ENCODE peak calls at places on chromosome 16, in five cellular contexts. I is activated B cell treated with CpG ODN at 0.5 μM for 24 hours, K is non-pigmented ciliary epithelial cell, U is WERI-Rb-1, Z is HT1080. A is an unnamed sample.

GRCh38 chr16:67719778-67720144 is 645 bp upstream of the GFOD2 start:
- DNase-seq in I (no peak), K (peak), U (peak), Z (peak), A (no peak)

GRCh38 chr16:67432491-67432890 is 1.6 kb downstream of the HSD11B2 start:
- DNase-seq in I (no peak), K (no peak), U (peak), Z (no peak), A (no peak)

GRCh38 chr16:72400257-72401078 is 228.5 kb upstream of the PMFBP1 start:
- DNase-seq in I (no peak), K (peak), U (peak), Z (peak), A (peak)

GRCh38 chr16:90008708-90009145 is 10.5 kb downstream of the DBNDD1 start:
- DNase-seq in I (peak), K (no peak), U (no peak), Z (peak), A (peak)

GRCh38 chr16:70715860-70716357 is 30.1 kb upstream of the MTSS2 start:
- DNase-seq in I (no peak), K (no peak), U (no peak), Z (no peak), A (no peak)

GRCh38 chr16:79601978-79602609 is 1.6 kb upstream of the MAF start:
- DNase-seq in I (peak), K (peak), U (peak), Z (peak), A (peak)

GRCh38 chr16:59179446-59180082 is 445.4 kb upstream of the GOT2 start:
- DNase-seq in I (no peak), K (no peak), U (no peak), Z (no peak), A (no peak)

GRCh38 chr16:56930516-56931252 is 1.3 kb upstream of the HERPUD1 start:
- DNase-seq in I (no peak), K (no peak), U (peak), Z (no peak), A (no peak)

GRCh38 chr16:75195811-75196790 is 10.9 kb downstream of the CTRB2 start:
- DNase-seq in I (no peak), K (no peak), U (peak), Z (no peak), A (no peak)

GRCh38 chr16:1772908-1773702 is at the start of gene MRPS34:
- DNase-seq in I (peak), K (no peak), U (peak), Z (peak), A (peak)

GRCh38 chr16:84795338-84796053 is 24.3 kb upstream of the CRISPLD2 start:
- DNase-seq in I (no peak), K (peak), U (no peak), Z (peak), A (no peak)

GRCh38 chr16:3029499-3030127 is 5.8 kb downstream of the THOC6 start:
- DNase-seq in I (no peak), K (no peak), U (no peak), Z (no peak), A (no peak)

GRCh38 chr16:67516296-67517177 is 12.1 kb upstream of the RIPOR1 start:
- DNase-seq in I (no peak), K (no peak), U (no peak), Z (peak), A (no peak)

GRCh38 chr16:47460755-47461597 is at the start of the genes ITFG1 and PHKB:
- DNase-seq in I (peak), K (peak), U (peak), Z (peak), A (peak)

GRCh38 chr16:80620656-80621605 is 80.1 kb downstream of the DYNLRB2 start:
- DNase-seq in I (no peak), K (no peak), U (no peak), Z (no peak), A (no peak)

GRCh38 chr16:12096162-12096781 is 119.7 kb downstream of the SNX29 start:
- DNase-seq in I (no peak), K (no peak), U (no peak), Z (no peak), A (no peak)

GRCh38 chr16:85528528-85529387 is 84.4 kb upstream of the GSE1 start:
- DNase-seq in I (no peak), K (no peak), U (peak), Z (no peak), A (peak)

GRCh38 chr16:8678068-8678927 is 3.9 kb downstream of the ABAT start:
- DNase-seq in I (no peak), K (peak), U (no peak), Z (peak), A (no peak)

GRCh38 chr16:87982491-87983415 is 31.5 kb downstream of the BANP start:
- DNase-seq in I (no peak), K (no peak), U (no peak), Z (no peak), A (no peak)

GRCh38 chr16:14407786-14408399 is 222.2 kb downstream of the PARN start:
- DNase-seq in I (no peak), K (no peak), U (no peak), Z (no peak), A (no peak)

GRCh38 chr16:87223656-87224248 is 93.4 kb downstream of the C16orf95 start:
- DNase-seq in I (no peak), K (no peak), U (no peak), Z (no peak), A (no peak)

GRCh38 chr16:58584831-58585505 is 44.7 kb downstream of the CNOT1 start:
- DNase-seq in I (no peak), K (no peak), U (no peak), Z (no peak), A (no peak)

GRCh38 chr16:71767060-71767900 is 41.4 kb downstream of the AP1G1 start:
- DNase-seq in I (no peak), K (no peak), U (no peak), Z (no peak), A (no peak)

GRCh38 chr16:53094013-53094630 is 39.3 kb downstream of the CHD9 start:
- DNase-seq in I (peak), K (no peak), U (no peak), Z (peak), A (peak)

GRCh38 chr16:68800257-68800875 is 43.0 kb upstream of the TANGO6 start:
- DNase-seq in I (peak), K (peak), U (peak), Z (peak), A (peak)

GRCh38 chr16:19168173-19169080 is at the start of gene SYT17:
- DNase-seq in I (peak), K (no peak), U (peak), Z (no peak), A (peak)

GRCh38 chr16:81921873-81922584 is 89.2 kb downstream of the SDR42E1 start:
- DNase-seq in I (no peak), K (no peak), U (no peak), Z (no peak), A (no peak)

GRCh38 chr16:71426069-71426879 is 15.6 kb downstream of the TLE7 start:
- DNase-seq in I (no peak), K (peak), U (peak), Z (peak), A (no peak)

GRCh38 chr16:89572042-89572441 is 3.5 kb upstream of the CPNE7 start:
- DNase-seq in I (no peak), K (no peak), U (no peak), Z (no peak), A (peak)

GRCh38 chr16:27867122-27868110 is 196.1 kb downstream of the GSG1L start:
- DNase-seq in I (no peak), K (peak), U (peak), Z (peak), A (no peak)

GRCh38 chr16:9527976-9528375 is 436.5 kb downstream of the HAPSTR1 start:
- DNase-seq in I (no peak), K (no peak), U (no peak), Z (no peak), A (no peak)

GRCh38 chr16:84808812-84809211 is 11.0 kb upstream of the CRISPLD2 start:
- DNase-seq in I (no peak), K (no peak), U (no peak), Z (no peak), A (no peak)

GRCh38 chr16:1769402-1770300 is 1.7 kb downstream of the NME3 start:
- DNase-seq in I (no peak), K (no peak), U (no peak), Z (no peak), A (no peak)

GRCh38 chr16:59886021-59886420 is 1151.9 kb upstream of the GOT2 start:
- DNase-seq in I (no peak), K (peak), U (no peak), Z (peak), A (no peak)

GRCh38 chr16:68005786-68006286 is 6.6 kb upstream of the DPEP2 start:
- DNase-seq in I (no peak), K (no peak), U (no peak), Z (no peak), A (peak)

A was measured in naive B cell.